ENCODE peak calls at places on chromosomes 16 and 17, in four cellular contexts. Y is NCI-H460; Q is activated CD4-positive, alpha-beta T cell treated with anti-CD3 and anti-CD28 coated beads for 24 hours; T is GM10248. L is an unnamed sample.

GRCh38 chr17:17947966-17948365 is 24.2 kb downstream of the TOM1L2 start:
- DNase-seq in Y (no peak), Q (no peak), T (no peak), L (no peak)

GRCh38 chr17:35896011-35896587 is 15.9 kb upstream of the CCL5 start:
- DNase-seq in Y (no peak), Q (no peak), T (peak), L (no peak)

GRCh38 chr16:3961449-3961849 is 80.9 kb upstream of the CREBBP start:
- DNase-seq in Y (no peak), Q (no peak), T (no peak), L (no peak)

GRCh38 chr17:77836557-77837041 is 121.9 kb upstream of the TNRC6C start:
- DNase-seq in Y (peak), Q (no peak), T (no peak), L (no peak)

GRCh38 chr16:58418601-58419000 is 26.3 kb downstream of the GINS3 start:
- DNase-seq in Y (no peak), Q (no peak), T (peak), L (peak)

GRCh38 chr16:88713568-88714419 is 7.5 kb downstream of the CTU2 start:
- DNase-seq in Y (no peak), Q (no peak), T (no peak), L (no peak)

GRCh38 chr16:79605999-79606398 is 5.5 kb upstream of the MAF start:
- DNase-seq in Y (no peak), Q (no peak), T (no peak), L (peak)

GRCh38 chr17:65183736-65184135 is 46.6 kb downstream of the RGS9 start:
- DNase-seq in Y (peak), Q (no peak), T (no peak), L (no peak)

GRCh38 chr17:19244796-19245195 is 7.6 kb downstream of the EPN2 start:
- DNase-seq in Y (no peak), Q (no peak), T (no peak), L (no peak)

GRCh38 chr17:68125471-68125870 is 89.9 kb downstream of the KPNA2 start:
- DNase-seq in Y (no peak), Q (no peak), T (no peak), L (no peak)

GRCh38 chr17:37399404-37399803 is 7.2 kb downstream of the ACACA start:
- DNase-seq in Y (no peak), Q (no peak), T (no peak), L (no peak)

GRCh38 chr17:17865035-17865434 is 28.2 kb upstream of the SREBF1 start:
- DNase-seq in Y (no peak), Q (no peak), T (no peak), L (no peak)

GRCh38 chr16:57742543-57742942 is 7.0 kb downstream of the KATNB1 start:
- DNase-seq in Y (no peak), Q (no peak), T (no peak), L (no peak)

GRCh38 chr16:8583712-8584111 is 6.6 kb downstream of the TMEM114 start:
- DNase-seq in Y (no peak), Q (no peak), T (no peak), L (no peak)

GRCh38 chr16:86818701-86819522 is 240.6 kb downstream of the FOXL1 start:
- DNase-seq in Y (no peak), Q (no peak), T (no peak), L (no peak)

GRCh38 chr16:86665319-86665675 is 86.9 kb downstream of the FOXL1 start:
- DNase-seq in Y (no peak), Q (no peak), T (no peak), L (no peak)

GRCh38 chr17:83080641-83081560 is 1.5 kb downstream of the METRNL start:
- DNase-seq in Y (no peak), Q (no peak), T (peak), L (peak)

GRCh38 chr16:56506941-56507340 is 12.9 kb downstream of the BBS2 start:
- DNase-seq in Y (no peak), Q (no peak), T (no peak), L (no peak)

GRCh38 chr17:78568494-78569115 is 8.6 kb downstream of the DNAH17 start:
- DNase-seq in Y (no peak), Q (no peak), T (no peak), L (no peak)

L was measured in germinal center.